ENCODE peak calls at places on chromosomes 11 and 22, in eight cellular contexts. K is heart left ventricle, V is ovary, P is transverse colon, C is upper lobe of left lung, F is lower lobe of right lung, R is neuronal stem cell, Y is GM23248. W is an unnamed sample. For H3K4me1, the result is how much of the 10 kb centered on the place peaks cover.

GRCh38 chr11:118996926-118997626 is 862 bp upstream of the CENATAC start:
- DNase-seq in K (peak), V (no peak), P (no peak), C (no peak), F (no peak), R (no peak), Y (peak), W (no peak)

GRCh38 chr11:22787055-22787454 is 42.5 kb downstream of the SVIP start:
- DNase-seq in K (no peak), V (no peak), P (no peak), C (no peak), F (no peak), R (no peak), Y (no peak), W (no peak)

GRCh38 chr11:128704517-128704916 is 10.6 kb downstream of the FLI1 start:
- DNase-seq in K (no peak), V (no peak), P (no peak), C (no peak), F (no peak), R (no peak), Y (no peak), W (no peak)

GRCh38 chr11:129728571-129728970 is 87.1 kb upstream of the TMEM45B start:
- DNase-seq in K (no peak), V (no peak), P (no peak), C (no peak), F (no peak), R (no peak), Y (no peak), W (no peak)

GRCh38 chr11:70182266-70182665 is 20.8 kb upstream of the FADD start:
- DNase-seq in K (no peak), V (no peak), P (no peak), C (no peak), F (no peak), R (no peak), Y (no peak), W (no peak)

GRCh38 chr11:8685820-8686219 is 3.2 kb downstream of the RPL27A start:
- DNase-seq in K (no peak), V (no peak), P (no peak), C (no peak), F (no peak), R (no peak), Y (no peak), W (no peak)

GRCh38 chr11:108551653-108552462 is 41.7 kb downstream of the EXPH5 start:
- DNase-seq in K (no peak), V (no peak), P (no peak), C (no peak), F (no peak), R (no peak), Y (peak), W (no peak)

GRCh38 chr11:11973361-11973800 is 35.0 kb downstream of the DKK3 start:
- DNase-seq in K (peak), V (peak), P (peak), C (no peak), F (no peak), R (no peak), Y (peak), W (no peak)

GRCh38 chr11:114284914-114285313 is 11.3 kb upstream of the NNMT start:
- DNase-seq in K (no peak), V (no peak), P (no peak), C (no peak), F (no peak), R (no peak), Y (no peak), W (no peak)

GRCh38 chr11:107263865-107264563 is 193.6 kb downstream of the CWF19L2 start:
- DNase-seq in K (no peak), V (no peak), P (no peak), C (no peak), F (no peak), R (no peak), Y (no peak), W (no peak)
- H3K4me1 ChIP-seq in K (under half), V (under half), P (under half), C (under half), F (under half), R (under half), Y (under half), W (under half)

GRCh38 chr11:65136515-65137096 is 2.3 kb upstream of the SYVN1 start:
- DNase-seq in K (no peak), V (no peak), P (peak), C (no peak), F (no peak), R (no peak), Y (no peak), W (no peak)

GRCh38 chr11:65133724-65134123 is 595 bp downstream of the SYVN1 start:
- DNase-seq in K (peak), V (peak), P (no peak), C (no peak), F (no peak), R (no peak), Y (peak), W (peak)

GRCh38 chr11:65134240-65134951 is at the start of gene SYVN1:
- DNase-seq in K (peak), V (peak), P (peak), C (peak), F (peak), R (peak), Y (peak), W (peak)

GRCh38 chr11:65135633-65136145 is 1.4 kb upstream of the SYVN1 start:
- DNase-seq in K (no peak), V (no peak), P (no peak), C (no peak), F (no peak), R (no peak), Y (no peak), W (no peak)

GRCh38 chr11:65134952-65135632 is 773 bp upstream of the SYVN1 start:
- DNase-seq in K (peak), V (peak), P (peak), C (peak), F (peak), R (peak), Y (peak), W (peak)
- H3K4me1 ChIP-seq in K (under half), V (under half), P (under half), C (under half), F (under half), R (under half), Y (under half), W (under half)

DNA sequence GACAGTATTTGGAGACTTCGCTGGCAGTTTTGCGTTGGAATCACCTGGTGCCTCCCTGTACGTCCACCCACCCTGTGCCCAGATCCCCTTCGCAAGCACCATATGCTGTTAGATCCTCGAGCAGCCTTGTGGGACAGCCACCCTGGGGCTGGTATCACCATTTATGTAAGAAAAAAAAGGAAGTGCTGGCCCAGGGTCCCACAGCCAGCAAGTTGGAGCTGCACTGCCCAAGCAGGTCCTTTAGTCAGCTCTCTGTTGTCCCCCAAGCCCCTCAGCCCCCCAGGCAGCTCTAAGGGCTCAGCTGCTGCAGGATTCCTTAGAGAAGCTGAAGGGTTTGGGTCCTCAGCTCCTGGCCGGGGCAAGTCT is 80.3 kb downstream of the FBLN1 start:
- DNase-seq in K (peak), V (no peak), P (no peak), C (no peak), F (peak), R (no peak), Y (no peak), W (no peak)
- H3K4me1 ChIP-seq in K (under half), V (under half), P (under half), C (under half), F (under half), R (under half), Y (under half), W (under half)

DNA sequence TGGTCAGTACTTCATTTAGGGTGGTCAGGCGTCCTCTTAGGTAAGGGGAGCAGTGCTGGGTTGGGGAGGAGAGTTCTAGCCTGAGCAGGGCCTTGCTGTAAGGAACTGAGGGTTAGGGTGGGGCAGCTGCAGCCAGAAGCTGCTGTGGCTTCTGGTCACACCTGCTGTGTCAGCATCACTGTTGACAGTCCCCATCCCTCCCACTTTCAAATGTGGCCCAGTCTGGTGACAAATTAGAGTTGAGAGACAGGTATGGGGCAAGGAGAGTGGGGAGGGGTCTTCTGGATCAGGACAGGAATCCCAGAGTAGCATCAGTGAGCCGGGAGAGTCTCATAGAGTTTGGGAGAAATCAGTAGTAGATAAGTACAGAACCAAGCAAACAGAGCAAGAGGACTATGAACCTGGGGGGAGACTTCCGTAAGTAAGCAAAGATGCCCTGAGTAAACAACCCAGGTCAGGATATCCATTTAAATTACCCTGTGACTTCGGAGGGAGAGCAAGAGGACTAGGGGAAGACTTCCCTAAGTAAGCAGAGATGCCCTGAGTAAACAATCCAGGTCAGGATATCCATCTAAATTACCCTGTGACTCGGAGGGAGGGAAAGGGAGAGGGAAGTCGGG is 53.7 kb downstream of the PPP6R2 start:
- DNase-seq in K (no peak), V (no peak), P (no peak), C (no peak), F (no peak), R (no peak), Y (peak), W (no peak)
- H3K4me1 ChIP-seq in K (under half), V (under half), P (under half), C (under half), F (under half), R (under half), Y (under half), W (under half)

DNA sequence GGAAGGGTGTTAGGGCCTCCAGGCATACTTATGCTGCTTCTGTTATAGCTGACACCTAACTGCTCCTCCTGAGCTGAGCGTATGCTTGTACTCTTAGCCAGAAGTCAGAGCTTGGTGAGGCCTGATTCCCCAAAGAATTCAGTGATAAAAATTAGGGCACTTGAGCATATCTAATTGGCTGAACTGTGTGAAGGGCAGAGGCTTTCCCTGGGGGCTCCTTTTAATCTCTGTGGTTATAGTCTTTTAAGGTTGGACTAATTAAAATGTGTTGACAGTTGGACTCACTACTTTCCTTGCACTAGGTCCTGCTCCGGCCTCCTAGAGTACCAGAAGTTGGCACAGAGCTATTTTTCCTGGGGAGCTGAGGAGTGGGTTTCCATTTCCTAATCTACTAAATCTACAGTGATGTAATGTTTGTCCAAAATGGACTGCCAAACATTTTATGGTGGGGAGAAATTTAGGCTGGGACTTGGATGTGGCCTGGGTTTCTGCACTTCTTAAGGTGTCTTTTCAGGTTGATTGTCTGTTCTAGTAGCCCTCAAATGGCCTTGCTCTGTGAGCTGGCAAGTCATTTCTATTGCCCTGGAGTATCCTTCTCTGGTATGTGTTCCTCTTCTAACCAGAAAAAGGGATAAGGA is 18.4 kb downstream of the STIM1 start:
- DNase-seq in K (no peak), V (no peak), P (no peak), C (no peak), F (no peak), R (no peak), Y (no peak), W (no peak)
- H3K4me1 ChIP-seq in K (under half), V (under half), P (under half), C (under half), F (under half), R (under half), Y (under half), W (under half)

GRCh38 chr11:64534950-64535349 is 56.1 kb upstream of the SLC22A12 start:
- DNase-seq in K (no peak), V (no peak), P (no peak), C (no peak), F (peak), R (no peak), Y (no peak), W (no peak)
- H3K4me1 ChIP-seq in K (under half), V (under half), P (under half), C (under half), F (under half), R (under half), Y (under half), W (under half)

GRCh38 chr11:7578276-7578955 is 64.6 kb downstream of the PPFIBP2 start:
- DNase-seq in K (no peak), V (no peak), P (no peak), C (no peak), F (no peak), R (no peak), Y (peak), W (no peak)

GRCh38 chr11:7577883-7578242 is 64.1 kb downstream of the PPFIBP2 start:
- DNase-seq in K (no peak), V (no peak), P (no peak), C (no peak), F (no peak), R (no peak), Y (peak), W (no peak)

GRCh38 chr11:7576671-7577225 is 62.9 kb downstream of the PPFIBP2 start:
- DNase-seq in K (peak), V (peak), P (no peak), C (peak), F (no peak), R (no peak), Y (peak), W (no peak)

GRCh38 chr11:7577226-7577882 is 63.6 kb downstream of the PPFIBP2 start:
- DNase-seq in K (peak), V (peak), P (peak), C (no peak), F (no peak), R (no peak), Y (peak), W (no peak)

DNA sequence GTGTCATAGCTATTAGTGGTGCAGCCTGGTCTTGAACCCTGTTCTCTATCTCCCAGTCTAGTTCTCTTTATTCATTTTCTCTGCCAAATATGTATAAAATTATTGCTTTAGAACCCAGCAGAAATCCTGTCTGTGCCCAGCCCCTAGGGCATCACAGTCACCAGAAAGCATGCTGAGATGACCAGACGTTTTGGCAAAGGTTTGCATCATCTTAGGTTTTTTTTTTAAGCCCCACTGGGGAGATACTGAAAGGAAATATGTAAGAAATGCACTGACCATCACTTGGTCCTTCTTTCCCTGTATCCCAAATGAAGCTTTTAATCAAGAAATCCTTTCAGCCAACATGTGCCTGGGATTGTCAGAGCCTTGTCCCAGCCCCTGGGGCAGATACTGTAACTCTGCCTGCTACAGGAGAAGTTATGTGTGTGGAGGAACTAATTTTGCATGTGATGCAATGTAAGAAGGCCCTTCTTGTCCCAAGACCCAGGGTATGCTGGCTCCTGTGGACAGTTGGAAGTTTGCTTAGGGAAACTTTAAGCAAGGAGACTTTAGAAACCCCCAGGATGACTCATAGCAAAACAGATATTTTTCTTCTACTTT is 65.5 kb downstream of the PPFIBP2 start:
- DNase-seq in K (no peak), V (no peak), P (no peak), C (no peak), F (no peak), R (no peak), Y (peak), W (no peak)
- H3K4me1 ChIP-seq in K (under half), V (under half), P (under half), C (under half), F (half or more), R (under half), Y (under half), W (under half)

DNA sequence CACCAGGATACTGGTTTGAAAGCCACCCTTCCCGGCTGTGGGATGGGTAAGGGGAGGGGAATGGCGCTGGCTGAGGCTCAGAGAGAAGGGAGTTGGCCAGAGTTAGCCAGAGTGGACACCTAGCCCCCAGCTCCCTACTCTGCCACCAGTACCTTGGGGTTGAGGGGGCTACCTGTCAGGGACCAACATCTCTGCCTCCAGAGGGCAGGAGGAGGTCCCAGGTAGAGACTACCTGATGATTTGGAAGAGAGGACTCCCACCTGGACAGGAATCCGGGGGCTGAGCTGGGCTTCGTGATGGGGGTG is 3.7 kb downstream of the MYRF start:
- DNase-seq in K (no peak), V (no peak), P (no peak), C (no peak), F (no peak), R (no peak), Y (no peak), W (no peak)
- H3K4me1 ChIP-seq in K (under half), V (under half), P (under half), C (under half), F (under half), R (under half), Y (under half), W (under half)

GRCh38 chr22:45549739-45550138 is 47.1 kb downstream of the FBLN1 start:
- DNase-seq in K (no peak), V (no peak), P (no peak), C (no peak), F (no peak), R (no peak), Y (peak), W (no peak)

GRCh38 chr22:45551310-45552016 is 48.8 kb downstream of the FBLN1 start:
- DNase-seq in K (peak), V (peak), P (no peak), C (peak), F (no peak), R (no peak), Y (peak), W (no peak)

GRCh38 chr22:45548991-45549736 is 46.5 kb downstream of the FBLN1 start:
- DNase-seq in K (no peak), V (peak), P (peak), C (no peak), F (no peak), R (no peak), Y (peak), W (no peak)

GRCh38 chr22:45550891-45551290 is 48.2 kb downstream of the FBLN1 start:
- DNase-seq in K (no peak), V (no peak), P (no peak), C (no peak), F (no peak), R (no peak), Y (no peak), W (no peak)

DNA sequence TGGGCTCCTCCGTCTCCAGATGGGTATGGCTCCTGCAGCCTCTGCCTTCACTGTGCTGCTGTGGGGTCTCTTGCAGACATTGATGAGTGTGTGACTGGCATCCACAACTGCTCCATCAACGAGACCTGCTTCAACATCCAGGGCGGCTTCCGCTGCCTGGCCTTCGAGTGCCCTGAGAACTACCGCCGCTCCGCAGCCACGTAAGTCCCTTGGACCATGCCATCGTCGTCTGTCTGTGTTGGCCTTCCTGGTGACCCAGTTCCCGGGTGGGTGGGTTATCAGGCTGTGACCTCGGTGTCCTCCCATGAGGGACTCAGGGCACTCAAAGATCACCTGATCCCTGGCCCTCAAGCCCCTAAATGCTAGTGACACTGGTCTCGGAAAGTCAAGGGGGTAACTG is 47.7 kb downstream of the FBLN1 start:
- DNase-seq in K (no peak), V (no peak), P (no peak), C (no peak), F (no peak), R (no peak), Y (no peak), W (no peak)
- H3K4me1 ChIP-seq in K (under half), V (under half), P (under half), C (under half), F (half or more), R (under half), Y (under half), W (under half)

W was measured in pancreas.